ENCODE peak calls at places on chromosomes 11 and 22, in four cellular contexts. F, P, D and K are unnamed samples.

GRCh38 chr22:36341640-36342041 is 46.1 kb downstream of the MYH9 start:
- DNase-seq in F (no peak), P (no peak), D (no peak), K (no peak)

GRCh38 chr22:42632096-42632495 is 8.3 kb downstream of the ATP5MGL start:
- DNase-seq in F (no peak), P (no peak), D (no peak), K (no peak)

GRCh38 chr11:57668467-57668890 is 565 bp downstream of the ZDHHC5 start:
- DNase-seq in F (no peak), P (no peak), D (no peak), K (no peak)

GRCh38 chr22:19970479-19971275 is 29.1 kb upstream of the TXNRD2 start:
- DNase-seq in F (no peak), P (peak; percentile 76), D (peak; percentile 56), K (no peak)

GRCh38 chr11:13303668-13304649 is 26.4 kb downstream of the BMAL1 start:
- DNase-seq in F (no peak), P (no peak), D (no peak), K (no peak)

GRCh38 chr11:43576834-43577521 is 103.6 kb upstream of the HSD17B12 start:
- DNase-seq in F (peak; percentile 12), P (peak; percentile 52), D (peak; percentile 48), K (no peak)

GRCh38 chr11:103892603-103893002 is 143.8 kb upstream of the DDI1 start:
- DNase-seq in F (no peak), P (no peak), D (no peak), K (no peak)

GRCh38 chr11:88384004-88384677 is 46.6 kb upstream of the CTSC start:
- DNase-seq in F (peak; percentile 7), P (no peak), D (no peak), K (no peak)

GRCh38 chr11:111729441-111729840 is 36.7 kb downstream of the PPP2R1B start:
- DNase-seq in F (no peak), P (no peak), D (no peak), K (no peak)

GRCh38 chr22:39277135-39277607 is 32.4 kb upstream of the PDGFB start:
- DNase-seq in F (no peak), P (no peak), D (no peak), K (peak; percentile 36)

GRCh38 chr22:31139866-31140716 is at the start of gene PLA2G3:
- DNase-seq in F (no peak), P (no peak), D (no peak), K (no peak)

GRCh38 chr11:33545941-33546340 is 154.7 kb downstream of the C11orf91 start:
- DNase-seq in F (no peak), P (no peak), D (no peak), K (no peak)

GRCh38 chr11:48167380-48167779 is 49.2 kb upstream of the OR4B1 start:
- DNase-seq in F (no peak), P (no peak), D (no peak), K (no peak)
- H3K27ac ChIP-seq in F (no peak overlapping the region), P (no peak overlapping the region), D (no peak overlapping the region), K (no peak overlapping the region)

GRCh38 chr11:48063424-48063978 is 83.1 kb downstream of the PTPRJ start:
- DNase-seq in F (peak; percentile 13), P (peak; percentile 44), D (no peak), K (no peak)

GRCh38 chr11:48064306-48064705 is 83.9 kb downstream of the PTPRJ start:
- DNase-seq in F (no peak), P (peak; percentile 29), D (no peak), K (no peak)

GRCh38 chr11:48062649-48063048 is 82.3 kb downstream of the PTPRJ start:
- DNase-seq in F (no peak), P (no peak), D (no peak), K (no peak)

DNA sequence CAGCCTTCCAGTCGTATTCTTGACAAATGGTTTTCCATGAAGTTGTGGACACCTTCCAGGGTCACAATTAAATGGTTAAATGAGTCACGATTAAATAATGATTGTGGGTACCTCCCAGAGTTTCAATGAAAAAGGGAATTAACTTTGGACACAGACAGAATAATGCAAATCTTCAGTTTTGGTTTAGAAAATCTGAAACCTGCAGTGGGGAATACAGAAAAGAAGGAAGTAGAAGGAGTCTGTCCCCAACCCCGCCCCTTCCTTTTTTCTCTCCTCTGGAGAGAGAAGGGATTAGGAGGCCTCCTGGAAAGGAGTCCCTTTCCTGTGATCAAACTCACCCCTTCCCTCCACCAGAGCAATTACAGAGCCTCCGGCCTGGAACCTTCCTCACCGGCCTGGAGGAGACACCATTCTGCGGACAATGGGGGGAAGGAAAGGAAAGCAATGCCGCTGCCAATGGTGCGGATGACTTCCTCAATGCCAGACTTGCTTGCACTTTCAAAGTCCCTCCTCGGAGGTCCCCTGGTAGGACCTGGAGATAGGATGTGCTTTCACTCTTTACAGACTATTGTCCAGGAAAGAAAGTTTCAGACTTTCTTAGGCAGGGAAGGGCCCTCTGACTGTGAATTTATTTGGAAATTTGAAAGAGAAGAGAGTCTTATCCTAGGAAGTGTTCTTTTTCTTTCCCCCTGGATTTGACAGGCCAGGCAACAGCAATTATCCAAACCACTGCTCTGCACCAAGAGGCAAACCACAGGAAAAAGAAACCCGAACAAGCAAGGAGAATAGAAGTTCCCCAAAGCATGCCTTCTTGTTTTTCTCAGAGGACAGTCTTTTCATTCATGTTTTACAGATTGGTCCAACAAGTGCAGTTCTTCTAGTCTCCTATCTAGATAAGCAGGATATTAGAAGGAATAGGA is 86.8 kb downstream of the PTPRJ start:
- DNase-seq in F (no peak), P (no peak), D (peak; percentile 13), K (no peak)
- H3K27ac ChIP-seq in F (no peak overlapping the region), P (no peak overlapping the region), D (peak overlapping the region; percentile 81), K (no peak overlapping the region)

GRCh38 chr11:46293616-46294015 is 16.2 kb downstream of the CREB3L1 start:
- DNase-seq in F (no peak), P (no peak), D (no peak), K (no peak)

GRCh38 chr11:46296520-46297448 is 19.3 kb downstream of the CREB3L1 start:
- DNase-seq in F (no peak), P (peak; percentile 85), D (peak; percentile 59), K (no peak)

GRCh38 chr11:46294365-46295309 is 17.2 kb downstream of the CREB3L1 start:
- DNase-seq in F (no peak), P (peak; percentile 76), D (no peak), K (no peak)

GRCh38 chr11:46295996-46296519 is 18.6 kb downstream of the CREB3L1 start:
- DNase-seq in F (no peak), P (no peak), D (no peak), K (no peak)

DNA sequence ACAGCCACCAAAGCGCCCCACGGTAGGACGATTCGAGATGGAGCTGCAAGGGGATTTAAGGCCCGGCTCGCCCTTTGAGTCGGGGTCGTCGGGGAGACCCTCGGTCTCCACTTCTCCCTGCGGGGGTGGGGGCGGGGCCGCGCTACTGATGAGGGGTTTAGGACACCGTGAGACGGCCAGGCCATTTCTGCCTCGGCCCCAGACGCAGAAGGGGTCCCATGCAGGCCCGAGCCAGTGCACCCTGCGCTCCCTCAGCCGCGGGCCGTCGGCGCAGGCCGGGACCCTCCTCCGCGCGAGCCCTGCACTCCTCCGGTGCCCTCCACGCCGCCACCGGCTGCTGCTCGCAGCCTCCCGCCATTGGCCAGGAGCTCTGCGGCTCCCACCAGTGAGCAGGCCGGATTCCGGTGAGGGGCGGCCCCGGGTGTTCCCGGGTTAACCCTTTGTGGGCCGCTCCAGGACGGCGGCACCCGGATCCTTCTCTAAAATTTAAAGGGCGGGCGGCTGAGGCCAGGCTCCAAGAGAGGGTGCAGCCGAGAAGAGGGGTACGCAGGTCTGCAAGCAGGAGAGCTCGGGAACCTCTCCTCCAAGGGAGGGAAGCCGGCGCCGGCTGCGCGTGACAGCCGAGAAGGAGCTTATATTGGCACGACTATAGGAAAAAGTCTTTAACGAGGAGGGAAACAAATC is 18.0 kb downstream of the CREB3L1 start:
- DNase-seq in F (no peak), P (peak; percentile 85), D (peak; percentile 87), K (no peak)
- H3K27ac ChIP-seq in F (no peak overlapping the region), P (peak overlapping the region; percentile 15), D (peak overlapping the region; percentile 15), K (no peak overlapping the region)

GRCh38 chr11:89489930-89490329 is 1.2 kb downstream of the NOX4 start:
- DNase-seq in F (no peak), P (no peak), D (no peak), K (no peak)
- H3K27ac ChIP-seq in F (no peak overlapping the region), P (no peak overlapping the region), D (no peak overlapping the region), K (no peak overlapping the region)

GRCh38 chr11:66717925-66718319 is 11.1 kb downstream of the SPTBN2 start:
- DNase-seq in F (no peak), P (no peak), D (no peak), K (no peak)
- H3K27ac ChIP-seq in F (no peak overlapping the region), P (no peak overlapping the region), D (no peak overlapping the region), K (peak overlapping the region; percentile 57)

DNA sequence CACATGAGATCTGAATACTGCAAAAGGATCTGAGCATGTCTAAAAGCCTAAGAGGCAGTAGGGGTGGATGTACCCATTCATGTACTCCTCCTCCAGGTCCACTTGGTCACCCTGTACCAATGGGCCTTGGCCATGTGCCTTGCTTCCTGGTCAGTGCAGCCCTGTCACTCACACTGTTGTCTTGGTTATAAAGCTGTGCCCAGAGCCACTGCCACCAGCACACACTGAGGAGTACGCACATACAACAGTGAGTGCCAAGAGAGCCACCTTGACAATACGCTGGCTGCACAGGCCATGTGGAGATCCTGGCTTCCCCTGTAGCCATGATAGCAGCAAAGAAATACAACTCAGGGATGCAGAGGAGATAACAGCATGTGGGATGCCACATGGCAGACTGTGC is 96.4 kb upstream of the LDLRAD3 start:
- DNase-seq in F (no peak), P (no peak), D (no peak), K (no peak)
- H3K27ac ChIP-seq in F (no peak overlapping the region), P (no peak overlapping the region), D (no peak overlapping the region), K (no peak overlapping the region)

GRCh38 chr11:73971175-73971719 is 11.4 kb downstream of the UCP2 start:
- DNase-seq in F (no peak), P (no peak), D (no peak), K (no peak)
- H3K27ac ChIP-seq in F (no peak overlapping the region), P (no peak overlapping the region), D (peak overlapping the region; percentile 9), K (no peak overlapping the region)

DNA sequence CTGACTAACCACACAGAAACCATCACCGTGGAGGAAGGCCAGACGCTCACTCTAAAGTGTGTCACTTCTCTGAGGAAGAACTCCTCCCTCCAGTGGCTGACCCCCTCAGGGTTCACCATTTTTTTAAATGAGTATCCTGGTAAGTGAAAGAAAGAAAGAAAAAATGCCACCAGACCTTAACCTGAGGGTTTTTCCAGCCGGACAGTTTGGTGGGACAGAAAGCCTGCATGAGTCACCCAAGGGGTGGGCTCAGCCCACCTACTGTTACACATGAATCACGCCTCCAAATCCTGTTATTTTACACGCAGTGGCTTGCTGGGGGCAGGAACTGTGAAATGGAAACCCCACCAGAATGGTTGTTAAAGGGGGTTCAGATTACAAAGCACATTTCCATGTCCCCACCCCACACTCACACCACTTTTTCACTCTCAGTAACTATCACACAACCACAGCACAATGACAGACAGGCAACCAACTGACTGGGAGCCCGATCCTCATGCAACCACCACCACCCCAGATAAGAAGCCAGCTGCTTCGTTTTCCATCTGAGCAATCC is 11.9 kb downstream of the CRTAM start:
- DNase-seq in F (no peak), P (no peak), D (no peak), K (no peak)
- H3K27ac ChIP-seq in F (no peak overlapping the region), P (no peak overlapping the region), D (no peak overlapping the region), K (no peak overlapping the region)

GRCh38 chr11:29527391-29527936 is 489.4 kb downstream of the KCNA4 start:
- DNase-seq in F (peak; percentile 15), P (no peak), D (no peak), K (peak; percentile 84)
- H3K27ac ChIP-seq in F (no peak overlapping the region), P (no peak overlapping the region), D (peak overlapping the region; percentile 54), K (peak overlapping the region; percentile 68)